ENCODE peak calls at places on chromosomes 3 and 15, in six cellular contexts. K is NCI-H345; O is stimulated activated CD4-positive, alpha-beta T cell treated with anti-CD3 and anti-CD28 coated beads, Interleukin-15, amount 100 ng/mL, for 1 hour; I is mesothelial cell of epicardium; E is T-helper 2 cell; H is memory B cell. U is an unnamed sample.

GRCh38 chr3:74041068-74041675 is 416.4 kb upstream of the PDZRN3 start:
- DNase-seq in K (no peak), O (no peak), I (no peak), E (no peak), H (no peak), U (no peak)

GRCh38 chr15:26261966-26262365 is 398.8 kb upstream of the ATP10A start:
- DNase-seq in K (no peak), O (no peak), I (no peak), E (no peak), H (no peak), U (no peak)

GRCh38 chr3:37751967-37752660 is 109.6 kb upstream of the CTDSPL start:
- DNase-seq in K (no peak), O (no peak), I (no peak), E (no peak), H (no peak), U (no peak)

GRCh38 chr15:90816401-90817116 is 51.8 kb upstream of the FURIN start:
- DNase-seq in K (no peak), O (no peak), I (no peak), E (no peak), H (no peak), U (no peak)

GRCh38 chr3:185309795-185310194 is 53.1 kb upstream of the MAP3K13 start:
- DNase-seq in K (no peak), O (no peak), I (no peak), E (no peak), H (no peak), U (no peak)

GRCh38 chr15:66743703-66744536 is 41.9 kb downstream of the SMAD6 start:
- DNase-seq in K (no peak), O (no peak), I (no peak), E (no peak), H (no peak), U (no peak)

GRCh38 chr3:194805546-194805945 is 119.9 kb downstream of the FAM43A start:
- DNase-seq in K (no peak), O (no peak), I (no peak), E (no peak), H (no peak), U (no peak)

GRCh38 chr3:45211466-45212094 is 14.5 kb downstream of the TMEM158 start:
- DNase-seq in K (no peak), O (no peak), I (no peak), E (no peak), H (no peak), U (no peak)